ENCODE peak calls at places on chromosomes 2 and 18, in ten cellular contexts. M, D, X, I, E, Y, R, F, G and S are unnamed samples.

GRCh38 chr2:233049194-233049761 is 10.9 kb upstream of the INPP5D start:
- DNase-seq in X (no peak), E (no peak), R (no peak), D (no peak), Y (no peak), I (no peak), G (no peak), F (no peak), M (no peak), S (peak)

GRCh38 chr2:191376981-191377629 is 131.9 kb downstream of the MYO1B start:
- DNase-seq in X (peak), M (peak), R (no peak), Y (peak), E (peak), D (peak), G (peak), I (peak), F (peak), S (peak)

GRCh38 chr2:240269380-240269779 is 128.9 kb upstream of the OTOS start:
- DNase-seq in M (no peak), F (no peak), Y (no peak), X (no peak), R (no peak), I (no peak), D (no peak), E (no peak), G (no peak), S (no peak)

GRCh38 chr2:141501743-141502142 is 629.1 kb downstream of the LRP1B start:
- DNase-seq in D (no peak), I (no peak), Y (no peak), R (no peak), F (no peak), E (no peak), G (no peak), X (no peak), M (no peak), S (no peak)

GRCh38 chr2:168607992-168608391 is 151.9 kb downstream of the CERS6 start:
- DNase-seq in I (no peak), X (no peak), F (no peak), Y (no peak), D (no peak), M (no peak), R (no peak), G (no peak), E (no peak), S (peak)

GRCh38 chr2:120934891-120935338 is 199.2 kb downstream of the GLI2 start:
- DNase-seq in R (peak), M (no peak), X (peak), F (peak), G (no peak), I (peak), Y (no peak), E (no peak), D (peak), S (peak)

GRCh38 chr2:19435815-19436214 is 77.4 kb upstream of the OSR1 start:
- DNase-seq in D (no peak), I (no peak), F (no peak), X (no peak), Y (no peak), E (no peak), M (no peak), G (no peak), R (no peak), S (no peak)

GRCh38 chr2:169258045-169258601 is 104.2 kb downstream of the LRP2 start:
- DNase-seq in R (no peak), M (no peak), F (no peak), X (no peak), E (no peak), Y (peak), I (no peak), G (peak), D (no peak), S (no peak)

GRCh38 chr2:74551530-74551929 is 2.2 kb downstream of the LOXL3 start:
- DNase-seq in Y (no peak), G (no peak), I (no peak), D (no peak), E (no peak), R (no peak), F (no peak), M (no peak), X (no peak), S (no peak)

GRCh38 chr2:212958757-212959295 is 192.6 kb downstream of the IKZF2 start:
- DNase-seq in R (no peak), X (no peak), D (no peak), F (no peak), M (no peak), I (no peak), G (no peak), E (no peak), Y (no peak), S (no peak)

GRCh38 chr2:3598197-3598910 is 3.4 kb downstream of the COLEC11 start:
- DNase-seq in E (no peak), F (no peak), X (no peak), I (no peak), Y (no peak), M (no peak), R (no peak), D (no peak), G (no peak), S (no peak)

GRCh38 chr2:74261204-74261864 is 62.9 kb downstream of the MTHFD2 start:
- DNase-seq in Y (peak), G (no peak), R (no peak), X (peak), F (peak), M (no peak), D (peak), I (no peak), E (peak), S (peak)

GRCh38 chr2:133676392-133677130 is 108.3 kb upstream of the NCKAP5 start:
- DNase-seq in I (no peak), D (no peak), M (no peak), F (no peak), R (no peak), X (no peak), Y (no peak), G (no peak), E (peak), S (no peak)

GRCh38 chr2:215624423-215624829 is 188.6 kb upstream of the FN1 start:
- DNase-seq in F (no peak), X (peak), R (no peak), E (no peak), M (peak), G (peak), D (peak), I (no peak), Y (no peak), S (peak)

GRCh38 chr18:70371085-70371735 is 82.4 kb downstream of the SOCS6 start:
- DNase-seq in G (no peak), D (no peak), I (no peak), Y (no peak), F (no peak), X (no peak), M (no peak), E (no peak), R (no peak), S (peak)

GRCh38 chr18:48622911-48623431 is 84.1 kb downstream of the CTIF start:
- DNase-seq in R (no peak), Y (no peak), M (no peak), I (peak), X (no peak), G (no peak), E (no peak), D (no peak), F (no peak), S (peak)

GRCh38 chr2:109098251-109098920 is 30.6 kb upstream of the SH3RF3 start:
- DNase-seq in R (no peak), Y (no peak), I (no peak), D (peak), G (no peak), F (no peak), M (no peak), E (no peak), X (no peak), S (peak)

GRCh38 chr2:129895061-129895460 is 84.4 kb upstream of the RAB6C start:
- DNase-seq in M (no peak), G (no peak), I (peak), E (no peak), X (no peak), F (no peak), Y (no peak), R (no peak), D (no peak), S (no peak)

GRCh38 chr18:74445585-74445984 is 11.5 kb downstream of the DIPK1C start:
- DNase-seq in X (no peak), I (peak), G (no peak), R (no peak), F (no peak), E (no peak), M (no peak), Y (no peak), D (no peak), S (no peak)

GRCh38 chr2:47004905-47005495 is 89.4 kb upstream of the MCFD2 start:
- DNase-seq in Y (no peak), M (no peak), I (no peak), R (peak), E (no peak), F (no peak), G (no peak), D (no peak), X (no peak), S (no peak)

GRCh38 chr2:21658269-21658668 is 534.5 kb downstream of the TDRD15 start:
- DNase-seq in M (no peak), E (no peak), G (no peak), I (no peak), F (no peak), R (no peak), X (no peak), D (no peak), Y (no peak), S (no peak)

GRCh38 chr18:48931680-48932461 is 18.9 kb downstream of the SMAD7 start:
- DNase-seq in X (peak), E (no peak), I (no peak), F (no peak), Y (no peak), G (no peak), R (no peak), D (no peak), M (no peak), S (no peak)

GRCh38 chr2:203732953-203733510 is 26.6 kb downstream of the CD28 start:
- DNase-seq in Y (no peak), D (no peak), X (no peak), I (no peak), E (no peak), F (no peak), R (no peak), G (no peak), M (no peak), S (no peak)

GRCh38 chr18:70172225-70172624 is 33.3 kb downstream of the RTTN start:
- DNase-seq in D (no peak), F (no peak), I (no peak), M (no peak), E (no peak), G (no peak), R (no peak), X (no peak), Y (no peak), S (peak)

GRCh38 chr2:231907765-231908164 is 18.4 kb downstream of the NPPC start:
- DNase-seq in D (no peak), Y (no peak), F (no peak), M (no peak), G (no peak), R (peak), X (no peak), E (no peak), I (no peak), S (no peak)

GRCh38 chr2:238974061-238974460 is 126.2 kb downstream of the TWIST2 start:
- DNase-seq in M (no peak), E (no peak), G (no peak), X (no peak), I (no peak), Y (no peak), F (no peak), D (no peak), R (no peak), S (peak)

GRCh38 chr18:58694720-58695468 is 23.6 kb downstream of the MALT1 start:
- DNase-seq in G (no peak), D (no peak), Y (no peak), R (no peak), X (no peak), F (no peak), M (no peak), I (no peak), E (no peak), S (no peak)

GRCh38 chr2:162013514-162014205 is 60.4 kb downstream of the DPP4 start:
- DNase-seq in X (no peak), G (no peak), R (no peak), F (no peak), Y (no peak), I (no peak), D (no peak), M (no peak), E (no peak), S (no peak)

GRCh38 chr2:70526126-70526525 is 27.5 kb downstream of the TGFA start:
- DNase-seq in I (no peak), M (no peak), G (no peak), R (no peak), X (no peak), F (no peak), D (no peak), E (no peak), Y (no peak), S (no peak)

GRCh38 chr2:2796207-2796606 is 465.1 kb upstream of the MYT1L start:
- DNase-seq in D (no peak), F (no peak), X (no peak), E (no peak), G (no peak), I (peak), R (no peak), Y (no peak), M (no peak), S (no peak)

GRCh38 chr2:53793821-53794220 is 7.0 kb downstream of the ERLEC1 start:
- DNase-seq in Y (no peak), G (no peak), M (no peak), X (no peak), R (no peak), I (no peak), E (no peak), D (no peak), F (no peak), S (no peak)

GRCh38 chr2:148549001-148549400 is 95.5 kb upstream of the EPC2 start:
- DNase-seq in G (no peak), R (no peak), Y (no peak), X (no peak), I (no peak), F (no peak), D (no peak), E (no peak), M (no peak), S (no peak)

GRCh38 chr2:148553332-148553887 is 91.1 kb upstream of the EPC2 start:
- DNase-seq in R (no peak), X (no peak), D (no peak), I (no peak), M (no peak), Y (no peak), E (no peak), G (no peak), F (no peak), S (no peak)

GRCh38 chr2:148554459-148555247 is 89.9 kb upstream of the EPC2 start:
- DNase-seq in E (no peak), M (no peak), Y (no peak), I (no peak), F (no peak), X (no peak), R (no peak), G (no peak), D (no peak), S (no peak)

GRCh38 chr2:148555622-148556294 is 88.8 kb upstream of the EPC2 start:
- DNase-seq in X (no peak), F (no peak), R (no peak), I (no peak), G (no peak), D (no peak), Y (no peak), E (no peak), M (no peak), S (no peak)

DNA sequence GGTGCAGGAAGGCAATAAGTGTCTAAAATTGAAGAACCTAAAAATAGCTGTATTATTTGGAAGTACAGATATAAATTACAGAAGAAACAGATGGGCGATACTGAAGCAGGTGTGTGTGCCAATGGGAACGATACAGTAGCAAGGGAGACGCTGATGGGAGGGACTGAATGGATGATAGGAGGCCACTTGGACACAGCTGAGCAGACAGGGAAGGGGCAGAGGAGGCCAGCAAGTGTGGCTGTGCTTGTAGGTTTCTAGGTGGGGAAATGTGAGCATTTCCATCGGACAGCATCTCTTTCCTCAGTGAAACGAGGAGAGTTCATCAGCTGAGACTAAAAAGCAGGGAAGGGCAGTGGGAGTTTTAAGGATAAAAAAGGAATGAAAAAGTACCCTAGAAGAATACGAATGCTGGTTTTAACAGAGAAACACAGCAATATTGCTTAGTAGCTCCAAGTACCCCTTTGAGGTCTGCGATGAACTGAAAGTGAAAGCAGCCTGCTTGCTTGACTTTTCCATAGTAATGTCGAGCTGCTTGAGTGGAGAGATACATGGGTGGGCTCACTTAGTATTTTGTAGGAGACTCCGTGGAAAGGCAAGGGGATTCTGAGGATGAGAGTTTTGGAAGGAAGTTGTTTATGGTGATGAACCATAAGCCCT is 91.7 kb upstream of the EPC2 start:
- DNase-seq in E (no peak), G (no peak), X (no peak), M (no peak), Y (no peak), I (no peak), R (no peak), D (no peak), F (no peak), S (no peak)
- H3K27ac ChIP-seq in E (no peak), G (peak), X (no peak), M (peak), Y (no peak), I (no peak), R (no peak), D (no peak), F (no peak), S (no peak)

GRCh38 chr18:32318581-32318980 is 128.7 kb downstream of the MEP1B start:
- DNase-seq in G (no peak), M (no peak), F (no peak), Y (no peak), R (no peak), E (no peak), D (no peak), X (no peak), I (no peak), S (no peak)

GRCh38 chr18:32315881-32316280 is 126.0 kb downstream of the MEP1B start:
- DNase-seq in I (no peak), F (no peak), D (no peak), X (no peak), R (no peak), M (no peak), G (no peak), Y (no peak), E (no peak), S (no peak)

GRCh38 chr18:32321826-32322225 is 132.0 kb downstream of the MEP1B start:
- DNase-seq in E (no peak), Y (no peak), M (no peak), F (no peak), R (no peak), I (no peak), D (no peak), G (no peak), X (no peak), S (no peak)

GRCh38 chr18:32319084-32319483 is 129.2 kb downstream of the MEP1B start:
- DNase-seq in Y (no peak), F (no peak), G (no peak), M (no peak), I (no peak), D (no peak), E (no peak), R (no peak), X (no peak), S (no peak)

DNA sequence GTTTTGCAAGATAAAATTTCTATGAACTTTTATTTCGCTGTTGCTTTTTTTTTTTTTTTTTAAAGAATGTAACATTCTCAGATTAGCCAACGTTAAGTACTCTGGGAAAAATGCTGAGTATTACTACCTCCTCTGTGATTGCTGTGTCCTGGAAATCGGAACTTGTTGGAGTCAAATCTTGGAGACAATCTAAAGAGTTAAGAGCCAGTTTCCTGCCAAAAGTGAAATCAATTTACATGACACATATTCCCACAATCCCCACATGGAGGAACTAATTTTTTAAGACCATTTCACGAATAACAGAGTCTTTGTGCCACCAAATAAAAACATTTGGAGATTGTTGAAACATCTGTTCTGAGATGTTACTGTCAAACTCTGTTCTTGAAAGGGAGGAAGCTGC is 127.8 kb downstream of the MEP1B start:
- DNase-seq in R (no peak), I (no peak), M (no peak), D (no peak), X (no peak), E (no peak), G (no peak), Y (no peak), F (no peak), S (no peak)
- H3K27ac ChIP-seq in R (peak), I (peak), M (peak), D (no peak), X (peak), E (no peak), G (peak), Y (no peak), F (peak), S (no peak)

GRCh38 chr18:79677221-79677620 is 2.4 kb upstream of the CTDP1 start:
- DNase-seq in D (no peak), R (no peak), G (no peak), X (no peak), E (no peak), I (peak), M (no peak), F (no peak), Y (no peak), S (no peak)

GRCh38 chr18:79680100-79680879 is 687 bp downstream of the CTDP1 start:
- DNase-seq in G (peak), I (no peak), E (no peak), F (peak), M (peak), X (peak), Y (peak), R (peak), D (peak), S (peak)

GRCh38 chr18:79679552-79680099 is at the start of gene CTDP1:
- DNase-seq in R (peak), X (peak), I (peak), M (peak), E (peak), F (peak), D (peak), Y (peak), G (peak), S (peak)

GRCh38 chr18:79678665-79679551 is 695 bp upstream of the CTDP1 start:
- DNase-seq in G (peak), D (peak), Y (peak), F (peak), R (peak), M (peak), I (peak), E (peak), X (peak), S (peak)

DNA sequence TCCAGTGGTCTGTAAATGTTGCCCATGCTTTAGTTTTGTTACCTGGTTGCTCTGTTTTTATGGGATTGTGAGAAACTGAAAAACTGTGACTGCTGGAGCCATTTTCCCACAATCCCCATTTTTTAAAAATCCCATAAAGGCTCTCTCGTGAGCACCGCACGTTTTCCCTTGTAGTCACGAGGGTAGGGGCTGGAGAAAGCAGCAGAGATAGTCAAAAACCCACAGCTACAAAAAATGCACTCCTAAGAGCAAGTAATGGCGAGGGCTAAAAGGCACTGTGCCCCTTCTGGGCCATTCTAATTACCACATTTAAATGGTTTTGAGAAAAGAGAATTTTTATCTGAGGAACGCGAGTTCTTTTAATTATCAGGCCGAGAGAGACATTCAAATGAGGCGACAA is 1.8 kb upstream of the CTDP1 start:
- DNase-seq in F (no peak), G (no peak), M (no peak), R (no peak), Y (no peak), I (peak), X (no peak), E (no peak), D (no peak), S (no peak)
- H3K27ac ChIP-seq in F (peak), G (no peak), M (peak), R (peak), Y (peak), I (no peak), X (no peak), E (no peak), D (peak), S (no peak)

DNA sequence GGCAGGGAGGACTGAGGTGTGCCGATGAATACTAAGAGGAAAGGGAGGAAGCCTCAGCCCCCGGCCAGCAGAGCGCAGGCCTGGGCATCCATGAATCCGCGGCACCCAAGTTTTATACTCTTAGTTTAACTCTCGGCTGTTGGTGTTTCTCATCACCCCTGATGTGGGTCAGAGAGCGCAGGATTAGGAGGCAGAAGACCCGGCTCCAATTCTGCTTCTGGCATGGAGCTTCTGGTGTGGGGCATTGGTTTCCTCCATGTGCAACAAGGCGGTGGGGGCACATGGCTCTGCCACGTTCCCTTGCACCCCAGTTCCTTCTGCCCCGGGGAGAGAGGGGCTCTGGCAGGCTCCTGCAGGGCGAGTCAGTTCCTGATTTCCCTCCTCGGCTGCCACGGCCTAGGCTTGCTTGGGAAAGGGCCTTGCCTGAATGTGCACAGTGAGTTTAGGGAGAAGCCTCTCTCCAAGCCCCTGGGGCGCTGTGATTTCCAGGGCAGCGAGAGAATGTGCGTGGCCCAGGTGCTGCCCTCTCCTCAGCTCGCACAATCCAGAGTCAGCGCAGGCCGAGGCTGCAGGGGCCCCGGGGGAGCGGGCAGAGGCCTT is 36.2 kb upstream of the DNMT3A start:
- DNase-seq in G (no peak), R (no peak), F (no peak), E (no peak), X (no peak), D (no peak), I (peak), Y (no peak), M (peak), S (no peak)
- H3K27ac ChIP-seq in G (no peak), R (no peak), F (no peak), E (no peak), X (no peak), D (no peak), I (no peak), Y (no peak), M (no peak), S (peak)